ENCODE peak calls at places on chromosomes 11 and 22, in ten cellular contexts. T is tibial nerve, X is A673, W is K562, O is adipocyte, U is right lobe of liver, M is psoas muscle, J is thyroid gland, Y is sigmoid colon, Q is astrocyte. K is an unnamed sample. For H3K27me3 and H3K36me3, the result is how much of the 10 kb centered on the place peaks cover.

GRCh38 chr22:41810022-41810421 is 9.5 kb downstream of the CCDC134 start:
- DNase-seq in T (no peak), W (no peak), J (no peak), Q (no peak), M (no peak), O (no peak), U (no peak), Y (no peak), X (no peak), K (no peak)

GRCh38 chr11:13859986-13860385 is 102.5 kb upstream of the SPON1 start:
- DNase-seq in M (no peak), O (no peak), Y (no peak), T (no peak), J (no peak), Q (no peak), W (no peak), X (no peak), U (no peak), K (no peak)

GRCh38 chr11:216081-216974 is 8.8 kb downstream of the RIC8A start:
- DNase-seq in O (no peak), T (no peak), J (no peak), W (no peak), U (no peak), X (no peak), M (no peak), Q (no peak), Y (peak), K (no peak)

GRCh38 chr11:71084306-71085012 is 167.9 kb downstream of the SHANK2 start:
- DNase-seq in U (no peak), W (no peak), J (no peak), O (no peak), X (no peak), Y (no peak), M (no peak), T (no peak), Q (no peak), K (no peak)

GRCh38 chr22:42074153-42074750 is at the start of gene PHETA2:
- DNase-seq in U (no peak), M (peak), X (no peak), O (peak), J (peak), T (peak), W (no peak), Y (no peak), Q (no peak), K (peak)

GRCh38 chr11:131982154-131982553 is 611.7 kb downstream of the NTM start:
- DNase-seq in Y (no peak), Q (no peak), W (no peak), M (no peak), J (no peak), X (no peak), U (no peak), O (no peak), T (no peak), K (peak)

GRCh38 chr11:117255966-117256365 is 23.5 kb downstream of the RNF214 start:
- DNase-seq in X (no peak), W (no peak), U (no peak), Y (no peak), T (no peak), Q (no peak), J (no peak), O (no peak), M (no peak), K (no peak)

GRCh38 chr22:45537734-45538181 is 35.1 kb downstream of the FBLN1 start:
- DNase-seq in J (peak), Q (peak), T (peak), X (peak), Y (peak), O (peak), M (peak), W (no peak), U (no peak), K (no peak)

GRCh38 chr11:64415996-64416728 is 57.2 kb downstream of the RPS6KA4 start:
- DNase-seq in T (no peak), W (no peak), J (no peak), M (no peak), X (no peak), U (peak), O (no peak), Y (no peak), Q (no peak), K (no peak)

GRCh38 chr22:25153961-25154685 is 45.5 kb upstream of the CRYBB3 start:
- DNase-seq in Y (peak), Q (peak), X (peak), U (peak), O (peak), J (peak), M (peak), W (no peak), T (peak), K (peak)

GRCh38 chr22:30324008-30324730 is 2.6 kb downstream of the TBC1D10A start:
- DNase-seq in T (no peak), Q (peak), X (no peak), U (peak), Y (no peak), J (no peak), M (peak), O (peak), W (no peak), K (no peak)

GRCh38 chr11:19394525-19395016 is 153.8 kb upstream of the E2F8 start:
- DNase-seq in Q (no peak), J (no peak), Y (no peak), O (no peak), M (no peak), U (no peak), X (no peak), T (no peak), W (no peak), K (no peak)

GRCh38 chr11:63462126-63462525 is 28.8 kb downstream of the PLAAT5 start:
- DNase-seq in M (no peak), Y (no peak), W (peak), T (no peak), J (no peak), U (no peak), Q (no peak), O (no peak), X (no peak), K (no peak)

GRCh38 chr22:49573109-49573765 is 254.4 kb downstream of the BRD1 start:
- DNase-seq in T (no peak), X (no peak), O (no peak), M (peak), Y (no peak), Q (no peak), U (no peak), W (no peak), J (no peak), K (no peak)

GRCh38 chr11:128890543-128891409 is at the start of gene KCNJ5:
- DNase-seq in J (peak), M (peak), U (no peak), Y (no peak), O (peak), Q (no peak), W (no peak), T (no peak), X (peak), K (peak)

GRCh38 chr11:115500547-115501503 is 3.4 kb downstream of the CADM1 start:
- DNase-seq in W (no peak), Q (no peak), O (no peak), U (no peak), M (no peak), X (no peak), Y (no peak), T (no peak), J (no peak), K (no peak)

GRCh38 chr11:45777127-45777969 is 27.6 kb upstream of the SLC35C1 start:
- DNase-seq in Y (no peak), X (peak), U (no peak), J (no peak), T (no peak), O (peak), Q (no peak), M (no peak), W (no peak), K (no peak)

GRCh38 chr11:61543606-61544306 is 35.2 kb downstream of the LRRC10B start:
- DNase-seq in X (no peak), J (no peak), T (no peak), M (no peak), Q (peak), W (no peak), U (no peak), O (peak), Y (no peak), K (no peak)

GRCh38 chr11:116865696-116866095 is 28.3 kb upstream of the APOA1 start:
- DNase-seq in U (no peak), O (peak), Q (no peak), T (no peak), J (no peak), W (no peak), Y (no peak), M (no peak), X (peak), K (no peak)

GRCh38 chr22:48895341-48895740 is 932.3 kb downstream of the BRD1 start:
- DNase-seq in U (peak), M (no peak), Q (no peak), T (no peak), O (no peak), Y (no peak), W (no peak), X (no peak), J (no peak), K (peak)

GRCh38 chr11:76184551-76184993 is 21.7 kb downstream of the WNT11 start:
- DNase-seq in M (no peak), Y (no peak), W (peak), J (no peak), U (no peak), X (no peak), T (no peak), Q (no peak), O (peak), K (peak)

GRCh38 chr11:20647976-20648565 is 21.3 kb upstream of the NELL1 start:
- DNase-seq in M (no peak), J (peak), Q (peak), X (peak), U (no peak), O (peak), T (peak), Y (no peak), W (peak), K (peak)

GRCh38 chr11:86484164-86484794 is 109.6 kb downstream of the CCDC81 start:
- DNase-seq in Y (peak), T (peak), X (peak), J (no peak), Q (peak), W (peak), U (no peak), M (peak), O (peak), K (no peak)

GRCh38 chr11:11931461-11932055 is 76.9 kb downstream of the DKK3 start:
- DNase-seq in T (peak), Q (peak), U (no peak), W (peak), M (no peak), Y (no peak), X (peak), J (no peak), O (peak), K (peak)

GRCh38 chr11:370087-370941 is 1.0 kb downstream of the B4GALNT4 start:
- DNase-seq in X (no peak), M (peak), Q (no peak), W (no peak), T (no peak), U (peak), J (no peak), O (no peak), Y (no peak), K (peak)

GRCh38 chr22:48663297-48663696 is 1164.4 kb downstream of the BRD1 start:
- DNase-seq in J (no peak), T (no peak), Q (no peak), M (peak), O (no peak), Y (no peak), X (peak), U (no peak), W (peak), K (peak)

GRCh38 chr22:42991010-42991651 is 23.8 kb downstream of the PACSIN2 start:
- DNase-seq in Q (peak), J (no peak), T (no peak), O (peak), M (no peak), U (no peak), Y (peak), X (no peak), W (no peak), K (no peak)

GRCh38 chr11:459511-460220 is 9.6 kb downstream of the PTDSS2 start:
- DNase-seq in U (no peak), M (peak), O (no peak), Y (no peak), J (no peak), Q (no peak), W (no peak), X (no peak), T (no peak), K (no peak)

GRCh38 chr11:66464916-66465315 is 1.8 kb upstream of the PELI3 start:
- DNase-seq in W (no peak), Y (no peak), X (no peak), U (no peak), T (no peak), J (no peak), Q (no peak), M (no peak), O (no peak), K (no peak)

GRCh38 chr11:92383430-92383829 is 158.8 kb downstream of the FAT3 start:
- DNase-seq in T (no peak), W (no peak), M (no peak), J (no peak), O (peak), X (no peak), Y (no peak), Q (peak), U (no peak), K (no peak)

GRCh38 chr22:23204541-23205157 is 24.3 kb downstream of the BCR start:
- DNase-seq in Q (no peak), Y (peak), M (peak), O (no peak), W (no peak), J (peak), T (no peak), X (no peak), U (peak), K (peak)

GRCh38 chr11:73350908-73351636 is 25.1 kb upstream of the RELT start:
- DNase-seq in M (no peak), Q (peak), Y (peak), W (peak), O (peak), J (peak), X (peak), T (peak), U (no peak), K (peak)

GRCh38 chr11:66371627-66372415 is at the start of gene SLC29A2:
- DNase-seq in J (peak), M (peak), Q (no peak), Y (no peak), W (peak), T (no peak), U (peak), X (peak), O (peak), K (peak)

GRCh38 chr11:68049509-68050370 is 10.9 kb downstream of the TCIRG1 start:
- DNase-seq in Y (no peak), U (no peak), Q (no peak), T (no peak), O (no peak), J (peak), M (peak), W (no peak), X (no peak), K (peak)

GRCh38 chr11:66683877-66684276 is 6.2 kb upstream of the RBM4B start:
- DNase-seq in M (no peak), J (no peak), W (no peak), U (no peak), O (no peak), X (no peak), Q (no peak), T (no peak), Y (no peak), K (no peak)

GRCh38 chr22:39439170-39439569 is 17.6 kb upstream of the MGAT3 start:
- DNase-seq in X (no peak), Q (peak), J (no peak), W (peak), O (peak), U (no peak), M (no peak), T (no peak), Y (no peak), K (no peak)

GRCh38 chr11:132858203-132858602 is 674.1 kb downstream of the OPCML start:
- DNase-seq in O (peak), T (no peak), U (no peak), X (peak), W (no peak), Y (no peak), M (no peak), J (no peak), Q (peak), K (peak)

GRCh38 chr11:59707371-59707770 is 6.3 kb downstream of the OR10V1 start:
- DNase-seq in O (no peak), U (no peak), Y (no peak), X (no peak), M (no peak), W (no peak), J (no peak), Q (no peak), T (no peak), K (no peak)

DNA sequence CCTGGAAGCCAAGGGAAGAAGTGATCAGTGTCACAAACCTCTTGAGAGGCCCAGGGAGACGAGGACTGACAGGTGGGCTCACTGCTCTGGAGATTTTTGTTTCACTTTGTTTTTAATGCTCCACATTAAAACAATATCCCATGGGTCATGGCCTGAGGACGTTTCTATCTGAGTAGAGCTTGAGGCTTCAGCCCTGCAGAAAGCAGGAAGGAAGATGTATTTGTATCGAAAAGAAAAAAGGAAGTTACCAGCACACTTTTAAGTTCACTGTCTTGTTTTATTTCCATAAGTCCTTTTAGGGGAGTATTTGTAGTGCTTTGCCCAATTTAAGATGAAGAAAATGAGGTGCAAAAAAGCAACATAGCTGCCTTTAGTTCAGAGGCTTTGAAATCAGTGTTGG is 191.1 kb downstream of the GRIK4 start:
- DNase-seq in T (no peak), M (no peak), Q (no peak), O (no peak), J (no peak), W (no peak), X (no peak), U (no peak), Y (no peak), K (no peak)
- H3K4me3 ChIP-seq in T (no peak), M (no peak), Q (no peak), O (no peak), J (no peak), W (no peak), X (no peak), U (no peak), Y (no peak), K (no peak)

DNA sequence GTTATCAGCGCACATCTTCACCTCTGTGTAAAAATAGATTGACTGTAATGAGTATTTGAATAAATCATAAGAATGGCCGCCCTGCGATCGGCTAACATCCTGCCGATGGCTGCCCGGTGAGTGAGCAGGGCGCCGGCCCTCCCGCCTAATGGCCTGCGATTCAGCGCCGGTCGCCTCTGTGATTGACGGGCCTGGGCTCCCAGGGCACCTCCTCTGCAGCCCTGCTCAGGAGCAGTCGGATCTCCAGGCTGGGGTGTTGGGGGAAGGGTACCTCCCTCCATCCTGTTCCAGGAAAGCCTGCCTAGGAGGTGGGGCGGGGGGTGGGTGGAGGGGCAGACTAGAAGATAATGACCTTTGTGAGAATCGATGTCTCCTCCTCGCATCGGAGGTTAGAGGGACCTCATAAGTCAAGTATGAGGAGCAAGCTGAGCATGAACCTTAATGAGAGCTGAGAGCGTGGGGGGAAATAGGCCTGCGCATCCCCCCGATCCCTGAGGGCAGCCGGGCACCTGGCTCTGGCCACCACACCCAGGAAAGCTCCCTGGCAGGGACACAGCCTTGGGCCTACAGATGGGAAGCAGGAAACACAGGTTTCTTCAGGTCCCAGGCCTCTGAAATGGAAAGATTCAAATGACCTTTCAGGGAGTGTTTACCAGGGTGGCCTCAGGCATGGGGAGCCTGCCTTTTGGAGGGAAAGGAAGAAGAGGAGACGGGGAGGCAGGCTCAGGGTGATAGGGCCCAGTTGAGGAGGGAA is 71.7 kb downstream of the PKNOX2 start:
- DNase-seq in J (no peak), M (no peak), O (no peak), Y (no peak), W (no peak), U (no peak), Q (no peak), X (no peak), T (no peak), K (peak)
- H3K27me3 ChIP-seq in J (under half), M (under half), O (under half), Y (under half), W (half or more), U (under half), Q (under half), X (under half), T (under half), K (under half)

GRCh38 chr11:10497371-10498021 is 42.4 kb downstream of the AMPD3 start:
- DNase-seq in W (no peak), O (no peak), X (no peak), Y (peak), T (no peak), J (no peak), M (no peak), Q (no peak), U (no peak), K (peak)
- H3K36me3 ChIP-seq in W (half or more), O (half or more), X (under half), Y (under half), T (under half), J (under half), M (under half), Q (under half), U (under half), K (under half)

DNA sequence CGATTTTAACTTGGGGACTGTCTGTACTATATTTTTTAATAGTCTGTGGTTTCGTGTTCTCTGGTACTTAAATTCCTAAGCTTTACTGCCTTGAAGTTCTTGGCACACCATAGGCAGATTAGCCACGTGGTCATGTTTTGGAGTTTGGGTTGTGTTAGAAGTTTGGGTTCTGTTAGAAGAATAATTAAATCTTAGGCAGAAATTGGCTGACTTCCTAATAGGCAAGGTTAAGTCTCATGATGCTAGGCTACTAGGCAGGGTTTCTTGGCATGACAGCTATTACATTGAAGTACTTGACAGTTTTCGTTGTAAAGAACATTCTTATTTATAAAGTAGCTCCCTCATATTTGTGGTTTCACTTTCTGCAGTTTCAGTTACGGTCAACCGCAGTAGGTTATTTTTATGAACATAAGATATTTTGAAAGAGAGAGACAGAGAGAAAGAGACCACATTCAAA is 30.0 kb upstream of the MMP7 start:
- DNase-seq in W (no peak), X (peak), M (no peak), O (peak), J (peak), Y (peak), U (no peak), Q (peak), T (peak), K (no peak)
- H3K4me3 ChIP-seq in W (no peak), X (no peak), M (peak), O (peak), J (peak), Y (peak), U (no peak), Q (peak), T (peak), K (no peak)

K was measured in H7.